ENCODE peak calls at places on chromosomes 6 and 20, in ten cellular contexts. Q, M, A, C, I, N, P, H, Z and E are unnamed samples.
A peak's percentile ranks its signal among the peaks of the same experiment; 100 is the strongest.

GRCh38 chr20:23692725-23693124 is 3.9 kb upstream of the CST4 start:
- DNase-seq in N (no peak), Q (no peak), M (no peak), C (no peak), H (no peak), I (no peak), Z (no peak), A (no peak), P (no peak), E (no peak)

GRCh38 chr6:131773284-131773950 is 34.4 kb upstream of the ENPP1 start:
- DNase-seq in Q (no peak), M (no peak), Z (no peak), I (no peak), A (no peak), P (no peak), C (no peak), H (no peak), N (no peak), E (no peak)

GRCh38 chr6:42349753-42350573 is 101.8 kb downstream of the TRERF1 start:
- DNase-seq in M (no peak), P (no peak), I (no peak), C (no peak), A (no peak), Q (peak; percentile 22), N (no peak), H (no peak), Z (no peak), E (no peak)

GRCh38 chr20:15196580-15197255 is 859.3 kb upstream of the FLRT3 start:
- DNase-seq in N (peak; percentile 69), P (no peak), Q (no peak), Z (no peak), M (no peak), C (no peak), I (no peak), H (no peak), A (no peak), E (no peak)

GRCh38 chr6:119333707-119334295 is 15.8 kb downstream of the MAN1A1 start:
- DNase-seq in Q (no peak), N (peak; percentile 23), M (no peak), Z (peak; percentile 28), C (no peak), H (no peak), A (no peak), I (no peak), P (no peak), E (no peak)

GRCh38 chr20:63124782-63125580 is 91.0 kb downstream of the YTHDF1 start:
- DNase-seq in N (no peak), P (peak; percentile 1), Q (no peak), C (peak; percentile 41), I (no peak), A (peak; percentile 7), H (no peak), M (no peak), Z (no peak), E (no peak)

GRCh38 chr20:45969712-45970634 is 2.0 kb downstream of the ZNF335 start:
- DNase-seq in Q (no peak), A (no peak), C (no peak), H (peak; percentile 19), P (no peak), I (peak; percentile 66), N (no peak), M (no peak), Z (peak; percentile 68), E (no peak)

GRCh38 chr6:123323419-123324329 is 313.1 kb downstream of the TRDN start:
- DNase-seq in I (no peak), N (no peak), P (no peak), A (no peak), Q (no peak), H (no peak), M (no peak), Z (no peak), C (no peak), E (no peak)

GRCh38 chr20:38278150-38278549 is 17.6 kb upstream of the KIAA1755 start:
- DNase-seq in H (no peak), Q (no peak), P (no peak), C (no peak), A (no peak), I (no peak), M (no peak), Z (no peak), N (no peak), E (no peak)

GRCh38 chr20:40393680-40394079 is 295.4 kb downstream of the MAFB start:
- DNase-seq in Z (no peak), Q (no peak), M (no peak), A (no peak), I (no peak), H (no peak), P (no peak), N (no peak), C (no peak), E (no peak)

GRCh38 chr6:115540077-115540869 is 520.4 kb downstream of the FRK start:
- DNase-seq in Q (no peak), A (no peak), Z (no peak), I (no peak), N (no peak), M (no peak), C (no peak), H (no peak), P (no peak), E (no peak)

GRCh38 chr20:63116412-63117106 is 99.4 kb downstream of the YTHDF1 start:
- DNase-seq in Q (no peak), I (no peak), A (peak; percentile 30), C (peak; percentile 45), N (no peak), Z (peak; percentile 34), H (no peak), M (no peak), P (peak; percentile 25), E (no peak)

GRCh38 chr6:163249651-163250101 is 164.8 kb upstream of the QKI start:
- DNase-seq in N (no peak), C (no peak), A (no peak), Z (peak; percentile 56), P (no peak), M (no peak), Q (no peak), I (no peak), H (no peak), E (no peak)

GRCh38 chr6:66065313-66065712 is 358.3 kb upstream of the EYS start:
- DNase-seq in P (no peak), A (no peak), Q (no peak), M (no peak), Z (no peak), I (no peak), N (no peak), H (no peak), C (no peak), E (no peak)

GRCh38 chr6:46042355-46042999 is 26.8 kb upstream of the CLIC5 start:
- DNase-seq in M (no peak), I (peak; percentile 58), Z (peak; percentile 60), C (no peak), A (no peak), Q (no peak), P (no peak), N (peak; percentile 55), H (peak; percentile 30), E (no peak)

GRCh38 chr6:6901205-6901719 is 206.5 kb upstream of the RREB1 start:
- DNase-seq in A (no peak), C (no peak), Q (no peak), N (no peak), I (no peak), P (no peak), Z (no peak), M (no peak), H (no peak), E (no peak)

GRCh38 chr6:118544105-118544504 is 4.0 kb upstream of the PLN start:
- DNase-seq in M (no peak), C (no peak), Z (peak; percentile 69), Q (no peak), P (no peak), I (no peak), H (no peak), N (no peak), A (no peak), E (no peak)

GRCh38 chr6:111813247-111814162 is 59.7 kb downstream of the FYN start:
- DNase-seq in A (no peak), M (no peak), Q (no peak), N (no peak), P (no peak), Z (no peak), C (no peak), H (no peak), I (no peak), E (no peak)

GRCh38 chr6:72649032-72649984 is 27.4 kb downstream of the KCNQ5 start:
- DNase-seq in C (no peak), H (no peak), Z (peak; percentile 12), I (no peak), P (no peak), Q (no peak), N (no peak), M (no peak), A (no peak), E (no peak)

GRCh38 chr6:136085370-136086115 is 164.6 kb downstream of the MTFR2 start:
- DNase-seq in Q (no peak), P (no peak), M (no peak), A (no peak), C (no peak), N (no peak), H (no peak), Z (no peak), I (no peak), E (no peak)

GRCh38 chr20:34516874-34517542 is 786 bp downstream of the DYNLRB1 start:
- DNase-seq in H (peak; percentile 29), N (no peak), Z (peak; percentile 35), I (no peak), A (no peak), P (no peak), M (peak; percentile 24), Q (no peak), C (no peak), E (peak; percentile 8)

GRCh38 chr6:42338573-42339218 is 113.0 kb downstream of the TRERF1 start:
- DNase-seq in N (no peak), A (no peak), H (no peak), Z (peak; percentile 86), I (peak; percentile 83), M (no peak), C (no peak), Q (peak; percentile 63), P (no peak), E (no peak)

GRCh38 chr6:157510329-157511188 is 129.6 kb downstream of the ZDHHC14 start:
- DNase-seq in Z (no peak), Q (peak; percentile 42), P (no peak), I (no peak), H (no peak), C (no peak), M (no peak), N (no peak), A (no peak), E (peak; percentile 3)

GRCh38 chr20:1833728-1834726 is 61.2 kb upstream of the SIRPA start:
- DNase-seq in Q (no peak), H (no peak), M (no peak), N (no peak), Z (no peak), I (no peak), P (no peak), C (no peak), A (no peak), E (no peak)

GRCh38 chr20:41989935-41990635 is 371.9 kb upstream of the CHD6 start:
- DNase-seq in Z (no peak), M (no peak), H (no peak), I (no peak), P (no peak), N (no peak), C (no peak), A (no peak), Q (no peak), E (no peak)

GRCh38 chr20:63092660-63093215 is 86.0 kb upstream of the BHLHE23 start:
- DNase-seq in N (no peak), A (peak; percentile 2), C (peak; percentile 54), Z (no peak), H (peak; percentile 6), Q (peak; percentile 16), M (no peak), I (no peak), P (peak; percentile 4), E (no peak)

GRCh38 chr6:44776344-44776743 is 388.8 kb downstream of the CDC5L start:
- DNase-seq in P (no peak), I (no peak), M (no peak), H (no peak), C (no peak), N (no peak), A (no peak), Z (no peak), Q (no peak), E (no peak)

GRCh38 chr6:156720739-156721714 is 56.2 kb upstream of the ARID1B start:
- DNase-seq in A (no peak), Z (peak; percentile 41), C (no peak), Q (no peak), H (peak; percentile 52), I (no peak), P (no peak), M (no peak), N (no peak), E (no peak)